ENCODE peak calls at places on chromosome 7, in five cellular contexts. N is HepG2, Y is HEK293T, R is H1, I is NT2/D1. Z is an unnamed sample.

GRCh38 chr7:136189506-136189998 is 212.4 kb upstream of the MTPN start:
- DNase-seq in I (no peak), R (no peak), N (no peak), Y (no peak), Z (no peak)

GRCh38 chr7:46710927-46711326 is 789.9 kb upstream of the IGFBP3 start:
- DNase-seq in N (no peak), R (no peak), I (no peak), Y (no peak), Z (no peak)

GRCh38 chr7:39526676-39527075 is 39.5 kb upstream of the YAE1 start:
- DNase-seq in I (no peak), R (no peak), N (no peak), Y (no peak), Z (no peak)

GRCh38 chr7:90172121-90172520 is 17.9 kb downstream of the STEAP1 start:
- DNase-seq in I (no peak), R (no peak), N (no peak), Y (no peak), Z (no peak)

GRCh38 chr7:113639221-113639620 is 279.6 kb downstream of the PPP1R3A start:
- DNase-seq in R (no peak), N (no peak), Y (no peak), I (no peak), Z (no peak)

GRCh38 chr7:120793213-120793936 is 64.6 kb downstream of the TSPAN12 start:
- DNase-seq in R (no peak), N (no peak), Y (no peak), I (no peak), Z (no peak)

GRCh38 chr7:110373514-110374258 is 717.2 kb upstream of the LRRN3 start:
- DNase-seq in I (no peak), R (no peak), N (no peak), Y (no peak), Z (no peak)

GRCh38 chr7:111486472-111487142 is 75.7 kb downstream of the IMMP2L start:
- DNase-seq in Y (peak; percentile 39), I (peak; percentile 20), R (no peak), N (peak; percentile 41), Z (peak; percentile 13)

GRCh38 chr7:1248077-1248458 is 15.4 kb downstream of the UNCX start:
- DNase-seq in I (no peak), R (no peak), N (no peak), Y (no peak), Z (no peak)

GRCh38 chr7:131895541-131896173 is 339.2 kb upstream of the PODXL start:
- DNase-seq in I (peak; percentile 32), Y (no peak), R (no peak), N (no peak), Z (no peak)

GRCh38 chr7:4103352-4104091 is 578.6 kb upstream of the FOXK1 start:
- DNase-seq in R (no peak), N (peak; percentile 6), Y (peak; percentile 22), I (peak; percentile 25), Z (no peak)

GRCh38 chr7:104772405-104772821 is 241.6 kb upstream of the KMT2E start:
- DNase-seq in N (no peak), R (peak; percentile 70), Y (no peak), I (peak; percentile 62), Z (no peak)

GRCh38 chr7:112204776-112205347 is 1.3 kb downstream of the DOCK4 start:
- DNase-seq in I (no peak), R (no peak), N (no peak), Y (no peak), Z (no peak)

GRCh38 chr7:122802211-122802833 is 83.9 kb downstream of the CADPS2 start:
- DNase-seq in N (no peak), Y (no peak), R (no peak), I (no peak), Z (no peak)

GRCh38 chr7:128740996-128741395 is 1.8 kb downstream of the CALU start:
- DNase-seq in Y (no peak), R (no peak), N (no peak), I (no peak), Z (no peak)

GRCh38 chr7:44959433-44959951 is 19.3 kb downstream of the MYO1G start:
- DNase-seq in Y (no peak), R (no peak), I (no peak), N (no peak), Z (no peak)

GRCh38 chr7:157840174-157840912 is 503.5 kb downstream of the DNAJB6 start:
- DNase-seq in N (no peak), R (no peak), Y (no peak), I (no peak), Z (no peak)
- TF ChIP-seq SUZ12 in N (no peak), R (no peak), Y (no peak), I (no peak), Z (no peak)

GRCh38 chr7:36943591-36944430 is 219.5 kb upstream of the AOAH start:
- DNase-seq in I (no peak), R (no peak), N (no peak), Y (no peak), Z (no peak)
- TF ChIP-seq SUZ12 in I (no peak), R (no peak), N (no peak), Y (no peak), Z (no peak)

GRCh38 chr7:125491137-125491536 is 561.5 kb upstream of the POT1 start:
- DNase-seq in N (no peak), Y (no peak), I (no peak), R (no peak), Z (no peak)

GRCh38 chr7:125495997-125496396 is 566.4 kb upstream of the POT1 start:
- DNase-seq in Y (no peak), N (no peak), R (no peak), I (no peak), Z (no peak)

GRCh38 chr7:125490167-125490566 is 560.5 kb upstream of the POT1 start:
- DNase-seq in Y (no peak), N (no peak), I (no peak), R (no peak), Z (no peak)

GRCh38 chr7:125492521-125492920 is 562.9 kb upstream of the POT1 start:
- DNase-seq in N (no peak), R (no peak), Y (no peak), I (no peak), Z (no peak)
- TF ChIP-seq SUZ12 in N (no peak), R (no peak), Y (no peak), I (no peak), Z (no peak)

GRCh38 chr7:33905389-33906032 is at the start of gene BMPER:
- DNase-seq in R (no peak), N (no peak), Y (peak; percentile 51), I (peak; percentile 71), Z (no peak)
- TF ChIP-seq SUZ12 in R (no peak), N (no peak), Y (no peak), I (no peak), Z (no peak)

DNA sequence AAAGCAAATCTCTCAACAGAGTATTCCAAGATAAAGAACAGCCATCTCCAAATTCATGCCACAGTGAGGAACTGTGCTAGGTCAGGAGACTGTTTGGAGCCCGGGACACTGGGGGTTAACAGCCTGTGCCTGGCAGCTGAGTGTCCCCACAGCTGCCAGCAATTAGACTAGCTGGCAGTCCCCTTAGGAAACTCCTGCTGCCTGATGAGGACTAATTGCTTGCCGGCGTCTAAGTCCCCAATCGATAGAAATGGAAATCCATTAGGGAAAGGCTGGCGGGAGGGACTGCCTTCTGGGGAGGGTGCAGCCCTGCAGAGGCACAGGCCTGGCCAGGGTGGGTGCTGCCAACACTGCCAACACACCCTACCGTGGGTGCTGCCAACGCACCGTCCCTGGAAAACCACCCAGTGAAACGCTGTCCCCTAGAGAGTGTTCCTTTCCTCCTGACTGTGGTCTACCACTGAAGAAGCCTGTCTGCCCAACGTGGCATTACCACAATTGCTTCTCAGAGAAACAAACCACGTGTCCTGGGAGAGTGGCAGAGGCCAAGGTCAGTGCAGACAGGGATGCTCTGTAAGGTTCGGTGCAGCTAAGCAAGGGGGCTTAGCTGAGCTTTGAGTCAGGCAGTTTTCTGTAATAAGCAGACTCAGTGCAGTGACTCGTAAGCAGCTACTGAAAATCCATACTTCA is 60.7 kb downstream of the XRCC2 start:
- DNase-seq in R (no peak), Y (no peak), I (no peak), N (peak; percentile 66), Z (no peak)
- TF ChIP-seq SUZ12 in R (no peak), Y (no peak), I (no peak), N (no peak), Z (no peak)

GRCh38 chr7:155538293-155538692 is 8.1 kb downstream of the CNPY1 start:
- DNase-seq in R (no peak), Y (no peak), N (no peak), I (no peak), Z (no peak)
- TF ChIP-seq SUZ12 in R (no peak), Y (no peak), N (no peak), I (no peak), Z (no peak)

DNA sequence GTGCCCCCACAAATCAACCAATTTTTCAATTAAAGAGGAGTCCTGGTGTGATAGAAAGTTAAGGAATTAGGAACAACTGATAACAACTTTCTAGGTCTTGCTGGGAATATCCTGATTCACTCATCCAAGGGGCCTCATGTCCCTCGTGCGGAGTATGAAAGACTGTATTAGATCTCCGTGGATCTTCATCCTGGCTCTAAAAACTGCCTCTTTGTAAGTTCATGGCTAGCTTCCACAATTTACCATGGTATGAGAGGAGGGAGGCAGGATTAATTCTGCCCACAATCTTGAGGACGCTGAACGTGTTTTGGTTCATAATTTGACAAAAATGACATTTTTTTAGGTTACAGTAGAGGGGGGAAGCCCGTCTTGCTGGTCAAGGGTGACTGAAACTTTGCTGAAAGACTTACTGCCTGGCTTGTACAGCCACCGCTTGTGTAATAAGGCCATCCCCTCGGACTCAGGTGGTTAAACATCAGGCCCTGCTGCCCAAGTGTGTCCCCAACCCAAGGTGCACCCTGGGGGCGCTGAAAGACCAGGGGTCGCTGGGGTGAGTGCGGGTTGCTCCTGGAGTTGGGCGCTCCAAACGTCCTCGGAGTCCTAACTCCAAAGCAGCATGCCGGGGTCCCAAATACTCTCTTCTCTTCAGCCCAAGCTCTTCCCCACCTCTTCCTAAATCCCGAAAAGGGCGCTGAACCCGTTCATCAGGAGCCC is 750 bp downstream of the HIBADH start:
- DNase-seq in Y (no peak), I (peak; percentile 42), R (no peak), N (peak; percentile 49), Z (no peak)
- TF ChIP-seq SUZ12 in Y (no peak), I (no peak), R (no peak), N (no peak), Z (no peak)

GRCh38 chr7:7738177-7738576 is 19.8 kb upstream of the RPA3 start:
- DNase-seq in Y (no peak), N (no peak), I (no peak), R (no peak), Z (no peak)

GRCh38 chr7:7739204-7739603 is 20.8 kb upstream of the RPA3 start:
- DNase-seq in R (no peak), N (no peak), Y (no peak), I (no peak), Z (no peak)

GRCh38 chr7:7737674-7738073 is 19.3 kb upstream of the RPA3 start:
- DNase-seq in I (no peak), R (no peak), Y (no peak), N (no peak), Z (no peak)

GRCh38 chr7:7739718-7740355 is 21.4 kb upstream of the RPA3 start:
- DNase-seq in Y (no peak), N (no peak), R (no peak), I (no peak), Z (no peak)

DNA sequence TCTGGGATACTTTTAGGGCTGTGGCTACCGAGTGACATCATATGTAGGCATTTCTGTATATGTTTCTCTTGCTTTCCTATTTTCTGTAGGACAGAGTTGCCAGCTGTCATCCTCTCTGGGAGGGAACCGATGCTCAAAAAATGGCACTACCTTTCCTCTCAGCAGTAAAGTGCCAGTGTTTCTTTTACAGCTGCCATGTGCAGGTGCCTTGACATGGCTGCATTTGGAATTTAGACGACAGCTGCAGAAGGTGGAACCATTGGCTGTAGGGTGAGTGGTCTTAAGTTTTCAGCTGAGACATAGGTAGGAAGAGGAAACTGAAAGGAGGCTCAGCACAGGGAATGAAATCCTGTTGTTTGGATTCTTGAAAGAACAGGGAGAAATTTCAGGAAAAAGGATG is 20.2 kb upstream of the RPA3 start:
- DNase-seq in N (no peak), I (no peak), Y (no peak), R (no peak), Z (no peak)
- TF ChIP-seq SUZ12 in N (no peak), I (no peak), Y (no peak), R (no peak), Z (no peak)